ENCODE peak calls at places on chromosome 1, in seven cellular contexts. One of them, this sample, is unnamed.

GRCh38 chr1:50183734-50184133 is 75.0 kb downstream of the ELAVL4 start:
- DNase-seq in breast epithelium: no peak
- DNase-seq in SJSA1: no peak
- DNase-seq in colonic mucosa: no peak
- DNase-seq in nephron progenitor cell: no peak
- DNase-seq in heart left ventricle: no peak
- DNase-seq in globus pallidus: no peak
- DNase-seq in this sample: no peak

GRCh38 chr1:201042663-201043461 is 19.3 kb upstream of the KIF21B start:
- DNase-seq in breast epithelium: peak
- DNase-seq in SJSA1: no peak
- DNase-seq in colonic mucosa: peak
- DNase-seq in nephron progenitor cell: peak
- DNase-seq in heart left ventricle: peak
- DNase-seq in globus pallidus: peak
- DNase-seq in this sample: no peak

GRCh38 chr1:24641646-24642151 is 1.4 kb upstream of the SRRM1 start:
- DNase-seq in breast epithelium: peak
- DNase-seq in SJSA1: no peak
- DNase-seq in colonic mucosa: peak
- DNase-seq in nephron progenitor cell: peak
- DNase-seq in heart left ventricle: peak
- DNase-seq in globus pallidus: peak
- DNase-seq in this sample: no peak

GRCh38 chr1:153578490-153578889 is 12.8 kb upstream of the S100A2 start:
- DNase-seq in breast epithelium: no peak
- DNase-seq in SJSA1: no peak
- DNase-seq in colonic mucosa: no peak
- DNase-seq in nephron progenitor cell: no peak
- DNase-seq in heart left ventricle: no peak
- DNase-seq in globus pallidus: no peak
- DNase-seq in this sample: no peak

GRCh38 chr1:205680073-205680851 is at the start of gene SLC45A3:
- DNase-seq in breast epithelium: no peak
- DNase-seq in SJSA1: no peak
- DNase-seq in colonic mucosa: peak
- DNase-seq in nephron progenitor cell: peak
- DNase-seq in heart left ventricle: peak
- DNase-seq in globus pallidus: no peak
- DNase-seq in this sample: peak

GRCh38 chr1:39787468-39787867 is 1.2 kb downstream of the BMP8B start:
- DNase-seq in breast epithelium: no peak
- DNase-seq in SJSA1: no peak
- DNase-seq in colonic mucosa: no peak
- DNase-seq in nephron progenitor cell: no peak
- DNase-seq in heart left ventricle: no peak
- DNase-seq in globus pallidus: no peak
- DNase-seq in this sample: no peak

GRCh38 chr1:89911186-89911976 is 83.5 kb upstream of the ZNF326 start:
- DNase-seq in breast epithelium: no peak
- DNase-seq in SJSA1: no peak
- DNase-seq in colonic mucosa: no peak
- DNase-seq in nephron progenitor cell: no peak
- DNase-seq in heart left ventricle: no peak
- DNase-seq in globus pallidus: no peak
- DNase-seq in this sample: no peak

GRCh38 chr1:10267319-10267718 is 56.9 kb downstream of the KIF1B start:
- DNase-seq in breast epithelium: no peak
- DNase-seq in SJSA1: no peak
- DNase-seq in colonic mucosa: no peak
- DNase-seq in nephron progenitor cell: no peak
- DNase-seq in heart left ventricle: peak
- DNase-seq in globus pallidus: peak
- DNase-seq in this sample: no peak

GRCh38 chr1:180213401-180214177 is 16.5 kb upstream of the LHX4 start:
- DNase-seq in breast epithelium: no peak
- DNase-seq in SJSA1: no peak
- DNase-seq in colonic mucosa: no peak
- DNase-seq in nephron progenitor cell: peak
- DNase-seq in heart left ventricle: no peak
- DNase-seq in globus pallidus: peak
- DNase-seq in this sample: no peak

This sample was measured in T1000.